ENCODE peak calls at places on chromosomes 3 and 15, in seven cellular contexts. U is adrenal gland, Q is skeletal muscle cell, T is hepatic stellate cell, P is cardiac fibroblast, K is ACHN, E is trophoblast cell. C is an unnamed sample.

GRCh38 chr3:126365351-126366274 is 8.4 kb upstream of the KLF15 start:
- DNase-seq in U (no peak), E (no peak), Q (no peak), P (no peak), T (no peak), K (no peak), C (no peak)

GRCh38 chr15:75966073-75966472 is 46.2 kb downstream of the NRG4 start:
- DNase-seq in T (no peak), K (no peak), E (peak; percentile 83), P (peak; percentile 77), Q (no peak), U (no peak), C (no peak)

GRCh38 chr15:39748276-39748675 is 34.4 kb downstream of the FSIP1 start:
- DNase-seq in P (peak; percentile 45), E (peak; percentile 13), Q (no peak), T (no peak), K (peak; percentile 56), U (no peak), C (no peak)

GRCh38 chr3:147384210-147385058 is 21.9 kb downstream of the ZIC4 start:
- DNase-seq in T (no peak), P (no peak), U (no peak), K (no peak), Q (no peak), E (no peak), C (no peak)

GRCh38 chr3:127675651-127676391 is 3.1 kb downstream of the ABTB1 start:
- DNase-seq in T (no peak), K (no peak), Q (no peak), P (no peak), U (peak; percentile 17), E (no peak), C (no peak)

GRCh38 chr3:8555705-8556314 is 54.2 kb downstream of the LMCD1 start:
- DNase-seq in U (no peak), P (no peak), K (no peak), T (no peak), Q (no peak), E (no peak), C (no peak)

GRCh38 chr15:71804695-71805470 is 5.5 kb upstream of the NR2E3 start:
- DNase-seq in K (no peak), U (no peak), E (peak; percentile 60), T (no peak), Q (no peak), P (no peak), C (peak; percentile 25)

GRCh38 chr3:9279959-9280358 is 30.5 kb upstream of the SRGAP3 start:
- DNase-seq in U (no peak), T (no peak), Q (peak; percentile 14), K (no peak), P (peak; percentile 11), E (no peak), C (peak; percentile 84)

GRCh38 chr15:91975241-91975978 is 121.9 kb downstream of the SLCO3A1 start:
- DNase-seq in E (no peak), Q (no peak), K (no peak), P (no peak), T (no peak), U (no peak), C (no peak)

GRCh38 chr3:184050217-184050847 is 2.5 kb upstream of the HTR3C start:
- DNase-seq in K (no peak), T (no peak), U (no peak), E (no peak), P (no peak), Q (no peak), C (no peak)

GRCh38 chr3:53153914-53154434 is 7.0 kb upstream of the PRKCD start:
- DNase-seq in K (no peak), P (no peak), E (no peak), Q (no peak), U (no peak), T (no peak), C (peak; percentile 47)

GRCh38 chr3:146912233-146913015 is 307.3 kb upstream of the PLSCR5 start:
- DNase-seq in K (no peak), Q (no peak), E (no peak), T (no peak), P (no peak), U (no peak), C (peak; percentile 16)

GRCh38 chr3:119311191-119311925 is 17.2 kb downstream of the ARHGAP31 start:
- DNase-seq in U (no peak), P (peak; percentile 92), Q (peak; percentile 92), K (peak; percentile 76), E (peak; percentile 96), T (peak; percentile 68), C (peak; percentile 65)

GRCh38 chr3:179404307-179404706 is 47.0 kb downstream of the GNB4 start:
- DNase-seq in K (no peak), Q (no peak), T (no peak), E (no peak), U (no peak), P (no peak), C (no peak)

GRCh38 chr3:145017959-145018358 is 1046.3 kb downstream of the DIPK2A start:
- DNase-seq in E (no peak), Q (peak; percentile 1), T (no peak), P (peak; percentile 21), K (no peak), U (no peak), C (peak; percentile 78)

GRCh38 chr15:63953524-63953923 is 92.8 kb downstream of the DAPK2 start:
- DNase-seq in U (no peak), P (no peak), K (no peak), E (no peak), T (no peak), Q (no peak), C (no peak)

GRCh38 chr3:113829576-113830354 is 8.8 kb upstream of the GRAMD1C start:
- DNase-seq in E (no peak), T (no peak), U (no peak), Q (no peak), K (no peak), P (peak; percentile 26), C (no peak)